ENCODE peak calls at places on chromosomes 2 and 18, in five cellular contexts. P, R, S, L and N are unnamed samples.

GRCh38 chr18:13453714-13454113 is 235.2 kb downstream of the LDLRAD4 start:
- DNase-seq in P (no peak), R (peak), S (no peak), L (peak), N (no peak)

GRCh38 chr2:169636440-169637097 is 52.4 kb downstream of the PPIG start:
- DNase-seq in P (no peak), R (no peak), S (no peak), L (no peak), N (no peak)

GRCh38 chr2:57893347-57893746 is 153.3 kb upstream of the VRK2 start:
- DNase-seq in P (no peak), R (no peak), S (no peak), L (no peak), N (no peak)

GRCh38 chr2:222613715-222614331 is 42.1 kb downstream of the FARSB start:
- DNase-seq in P (peak), R (peak), S (peak), L (peak), N (peak)

GRCh38 chr2:83742117-83742782 is 716.8 kb downstream of the SUCLG1 start:
- DNase-seq in P (peak), R (no peak), S (peak), L (no peak), N (no peak)

GRCh38 chr2:48693645-48694044 is 61.9 kb downstream of the LHCGR start:
- DNase-seq in P (peak), R (no peak), S (no peak), L (no peak), N (no peak)

GRCh38 chr2:110107092-110108079 is 8.2 kb downstream of the MALL start:
- DNase-seq in P (no peak), R (no peak), S (no peak), L (no peak), N (no peak)

GRCh38 chr2:59196511-59196910 is 955.4 kb upstream of the FANCL start:
- DNase-seq in P (peak), R (no peak), S (peak), L (no peak), N (no peak)

GRCh38 chr2:48343571-48344440 is 186.1 kb upstream of the STON1 start:
- DNase-seq in P (peak), R (peak), S (peak), L (no peak), N (peak)

GRCh38 chr2:69222984-69223658 is 163.9 kb downstream of the GFPT1 start:
- DNase-seq in P (peak), R (peak), S (peak), L (no peak), N (no peak)

GRCh38 chr2:238113611-238114010 is 13.5 kb downstream of the ESPNL start:
- DNase-seq in P (no peak), R (no peak), S (no peak), L (no peak), N (no peak)

GRCh38 chr18:63224574-63224973 is 95.0 kb downstream of the BCL2 start:
- DNase-seq in P (no peak), R (no peak), S (no peak), L (no peak), N (no peak)

GRCh38 chr18:37483221-37483971 is 82.2 kb downstream of the CELF4 start:
- DNase-seq in P (peak), R (peak), S (peak), L (no peak), N (no peak)

GRCh38 chr2:127413782-127414743 is 4.2 kb upstream of the PROC start:
- DNase-seq in P (peak), R (peak), S (peak), L (no peak), N (no peak)

GRCh38 chr18:31606265-31606664 is 14.6 kb downstream of the TTR start:
- DNase-seq in P (no peak), R (no peak), S (no peak), L (no peak), N (no peak)

GRCh38 chr2:237731663-237732062 is 66.9 kb upstream of the RBM44 start:
- DNase-seq in P (peak), R (peak), S (peak), L (no peak), N (peak)

GRCh38 chr2:63052411-63053234 is 2.0 kb downstream of the OTX1 start:
- DNase-seq in P (no peak), R (no peak), S (peak), L (no peak), N (no peak)

GRCh38 chr2:215652432-215652831 is 216.6 kb upstream of the FN1 start:
- DNase-seq in P (peak), R (peak), S (peak), L (no peak), N (no peak)

GRCh38 chr2:33216508-33217182 is 259.8 kb upstream of the RASGRP3 start:
- DNase-seq in P (peak), R (peak), S (peak), L (no peak), N (no peak)

GRCh38 chr18:12455511-12455910 is 47.8 kb downstream of the PRELID3A start:
- DNase-seq in P (no peak), R (no peak), S (peak), L (no peak), N (no peak)

GRCh38 chr2:102276549-102277201 is 34.7 kb upstream of the IL1RL1 start:
- DNase-seq in P (no peak), R (no peak), S (no peak), L (no peak), N (peak)

GRCh38 chr2:230938098-230938497 is 13.1 kb upstream of the GPR55 start:
- DNase-seq in P (no peak), R (no peak), S (no peak), L (no peak), N (no peak)

GRCh38 chr18:67386028-67386427 is 130.5 kb downstream of the DSEL start:
- DNase-seq in P (peak), R (peak), S (peak), L (no peak), N (no peak)

GRCh38 chr18:74541703-74542555 is 7.6 kb downstream of the CNDP1 start:
- DNase-seq in P (no peak), R (no peak), S (no peak), L (no peak), N (no peak)

GRCh38 chr2:113229795-113230194 is 48.9 kb downstream of the PAX8 start:
- DNase-seq in P (no peak), R (no peak), S (no peak), L (peak), N (no peak)

GRCh38 chr2:2590141-2590540 is 259.1 kb upstream of the MYT1L start:
- DNase-seq in P (no peak), R (no peak), S (no peak), L (no peak), N (no peak)

GRCh38 chr2:235002198-235003095 is 50.6 kb downstream of the SH3BP4 start:
- DNase-seq in P (no peak), R (no peak), S (peak), L (no peak), N (no peak)

GRCh38 chr2:37896319-37896718 is 28.8 kb upstream of the RMDN2 start:
- DNase-seq in P (peak), R (no peak), S (peak), L (no peak), N (peak)